ENCODE peak calls at places on chromosomes 4 and X, in seven cellular contexts. M, P, Y, V, I, K and Q are unnamed samples. For H3K9me3, the result is how much of the 10 kb centered on the place peaks cover.

GRCh38 chr4:12852338-12853307 is 631.5 kb downstream of the RAB28 start:
- DNase-seq in I (no peak), M (no peak), V (no peak), Y (peak), K (peak), P (no peak), Q (no peak)

GRCh38 chrX:130874751-130875150 is 28.3 kb downstream of the ENOX2 start:
- DNase-seq in P (no peak), I (no peak), M (no peak), Y (peak), K (no peak), V (no peak), Q (no peak)

GRCh38 chr4:94412019-94413017 is 39.4 kb upstream of the PDLIM5 start:
- DNase-seq in Y (peak), M (no peak), V (peak), I (no peak), P (no peak), K (no peak), Q (no peak)

GRCh38 chrX:153794018-153794896 is at the start of the genes IDH3G and SSR4:
- DNase-seq in I (peak), P (peak), V (peak), M (peak), K (peak), Y (peak), Q (peak)

GRCh38 chr4:40800064-40800463 is 50.3 kb downstream of the NSUN7 start:
- DNase-seq in Y (no peak), M (no peak), K (no peak), I (no peak), P (no peak), V (no peak), Q (no peak)

GRCh38 chr4:791866-792630 is 33.9 kb downstream of the CPLX1 start:
- DNase-seq in M (no peak), I (no peak), V (no peak), K (no peak), P (peak), Y (peak), Q (peak)

GRCh38 chr4:1039493-1040343 is 28.3 kb downstream of the FGFRL1 start:
- DNase-seq in V (no peak), P (no peak), M (no peak), K (no peak), Y (peak), I (no peak), Q (no peak)

GRCh38 chr4:173185832-173186545 is 17.4 kb downstream of the GALNT7 start:
- DNase-seq in I (no peak), M (no peak), P (no peak), V (no peak), K (no peak), Y (no peak), Q (no peak)

GRCh38 chrX:19889582-19890342 is 2.4 kb upstream of the SH3KBP1 start:
- DNase-seq in I (no peak), M (no peak), Y (peak), P (no peak), K (no peak), V (no peak), Q (no peak)

GRCh38 chr4:101824500-101824899 is 34.0 kb downstream of the BANK1 start:
- DNase-seq in P (no peak), I (no peak), M (no peak), K (no peak), Y (no peak), V (no peak), Q (no peak)

GRCh38 chrX:71637848-71638247 is 19.5 kb upstream of the CXCR3 start:
- DNase-seq in K (peak), Y (peak), I (no peak), V (no peak), M (no peak), P (no peak), Q (no peak)

GRCh38 chr4:37793562-37793961 is 32.9 kb upstream of the PGM2 start:
- DNase-seq in Y (no peak), M (no peak), I (no peak), K (peak), V (peak), P (no peak), Q (no peak)

GRCh38 chr4:89242864-89243740 is 64.5 kb downstream of the GPRIN3 start:
- DNase-seq in Y (no peak), M (no peak), V (no peak), P (no peak), I (no peak), K (no peak), Q (no peak)

GRCh38 chrX:119093991-119094741 is 21.4 kb downstream of the CT47C1 start:
- DNase-seq in I (no peak), K (no peak), Y (peak), P (no peak), V (no peak), M (no peak), Q (no peak)

GRCh38 chrX:110139172-110139571 is 136.3 kb downstream of the TMEM164 start:
- DNase-seq in Y (no peak), K (no peak), I (no peak), M (no peak), V (no peak), P (no peak), Q (no peak)

GRCh38 chrX:104098151-104098808 is 14.0 kb upstream of the ZCCHC18 start:
- DNase-seq in V (peak), I (no peak), M (no peak), K (peak), P (no peak), Y (peak), Q (peak)

GRCh38 chr4:125191252-125191651 is 123.5 kb upstream of the FAT4 start:
- DNase-seq in M (no peak), V (no peak), Y (peak), P (no peak), I (no peak), K (no peak), Q (no peak)

GRCh38 chr4:110296892-110297291 is 98.5 kb upstream of the ELOVL6 start:
- DNase-seq in V (no peak), I (no peak), M (no peak), Y (no peak), K (no peak), P (no peak), Q (no peak)

GRCh38 chrX:141405486-141405877 is 163.2 kb upstream of the SPANXC start:
- DNase-seq in Y (peak), P (no peak), I (no peak), K (no peak), V (no peak), M (no peak), Q (no peak)

GRCh38 chr4:119041951-119042560 is 93.6 kb upstream of the MYOZ2 start:
- DNase-seq in I (no peak), V (peak), Y (peak), K (peak), M (no peak), P (no peak), Q (peak)

GRCh38 chr4:67555447-67555846 is 3.1 kb upstream of the STAP1 start:
- DNase-seq in V (no peak), I (no peak), P (no peak), K (no peak), M (no peak), Y (no peak), Q (no peak)

GRCh38 chr4:34891892-34892291 is 1352.4 kb downstream of the ARAP2 start:
- DNase-seq in M (no peak), P (no peak), V (no peak), Y (no peak), I (no peak), K (no peak), Q (no peak)

GRCh38 chr4:34893382-34893781 is 1350.9 kb downstream of the ARAP2 start:
- DNase-seq in Y (no peak), P (no peak), K (no peak), M (no peak), V (no peak), I (no peak), Q (no peak)
- H3K9me3 ChIP-seq in Y (under half), P (under half), K (under half), M (under half), V (under half), I (under half), Q (under half)

DNA sequence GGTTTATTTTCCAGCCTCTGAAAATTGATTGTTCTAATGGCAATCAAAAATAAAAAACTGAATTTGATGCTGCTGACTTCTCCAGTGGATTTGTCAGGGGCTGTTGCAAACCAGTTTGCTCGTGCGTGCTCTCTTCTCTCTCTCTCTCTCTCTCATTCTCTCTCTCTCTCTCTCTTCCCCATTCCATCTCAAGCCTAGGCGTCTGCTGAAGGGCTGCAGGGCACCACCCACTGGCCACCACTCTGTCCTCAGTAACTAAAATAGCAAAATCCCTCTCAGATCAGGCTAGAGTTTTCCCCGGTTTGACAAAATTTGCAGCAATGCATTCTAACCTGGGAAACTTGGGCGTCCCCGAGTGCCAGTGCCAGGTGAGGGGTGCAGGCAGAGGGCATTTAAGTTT is 19.4 kb downstream of the NKX6-1 start:
- DNase-seq in M (no peak), V (no peak), I (no peak), Y (no peak), K (no peak), P (no peak), Q (no peak)
- TF ChIP-seq CTCF in M (no peak), V (no peak), I (no peak), Y (no peak), K (no peak), P (no peak), Q (no peak)

DNA sequence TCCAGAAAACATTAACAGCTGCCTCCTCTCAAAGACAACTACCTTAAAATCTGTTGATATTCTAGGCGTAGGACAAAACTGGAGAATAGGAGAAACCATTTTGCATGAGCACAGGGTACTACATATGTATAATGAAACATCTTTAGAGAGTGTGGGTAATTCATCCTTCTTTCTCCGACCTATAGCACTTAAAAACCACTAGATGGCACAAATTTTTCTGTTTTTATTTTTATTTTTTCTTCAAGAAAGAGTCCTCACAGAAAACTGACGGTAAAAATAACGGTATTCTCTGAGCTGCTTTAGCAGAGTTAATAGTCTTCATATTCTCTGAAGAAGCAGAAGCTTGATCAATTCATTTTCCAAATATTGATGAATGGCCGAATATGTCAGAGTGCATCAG is 14.6 kb downstream of the SMIM31 start:
- DNase-seq in Y (no peak), M (no peak), I (no peak), K (peak), P (no peak), V (no peak), Q (no peak)
- H3K4me3 ChIP-seq in Y (no peak), M (no peak), I (no peak), K (no peak), P (no peak), V (no peak), Q (no peak)

DNA sequence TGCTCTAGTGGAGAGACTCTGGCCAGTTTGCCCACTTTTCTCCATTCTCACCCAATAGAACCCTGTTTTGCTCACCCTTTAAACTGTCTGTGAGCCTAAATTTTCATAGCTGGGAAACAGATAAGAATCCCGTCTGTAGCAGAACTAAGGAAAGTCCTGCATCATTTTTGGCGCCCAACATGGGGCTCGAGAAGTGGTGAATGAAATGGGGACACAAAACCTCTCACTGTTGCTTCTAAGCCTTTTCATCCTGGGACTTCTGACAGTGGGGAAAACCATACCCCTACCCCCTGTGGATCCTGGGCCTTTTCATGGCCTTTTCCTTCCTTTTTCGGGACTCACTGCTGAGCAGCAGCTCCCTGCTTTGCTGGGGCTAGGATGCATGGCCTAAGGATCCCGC is 189.9 kb downstream of the INPP4B start:
- DNase-seq in M (no peak), I (no peak), K (peak), Y (peak), P (no peak), V (no peak), Q (no peak)
- H3K9me3 ChIP-seq in M (under half), I (half or more), K (under half), Y (under half), P (half or more), V (under half), Q (half or more)

GRCh38 chr4:82898322-82899243 is 2.0 kb upstream of the THAP9 start:
- DNase-seq in K (peak), Y (peak), M (no peak), I (no peak), V (no peak), P (no peak), Q (no peak)
- TF ChIP-seq CTCF in K (peak), Y (peak), M (peak), I (peak), V (no peak), P (no peak), Q (peak)

DNA sequence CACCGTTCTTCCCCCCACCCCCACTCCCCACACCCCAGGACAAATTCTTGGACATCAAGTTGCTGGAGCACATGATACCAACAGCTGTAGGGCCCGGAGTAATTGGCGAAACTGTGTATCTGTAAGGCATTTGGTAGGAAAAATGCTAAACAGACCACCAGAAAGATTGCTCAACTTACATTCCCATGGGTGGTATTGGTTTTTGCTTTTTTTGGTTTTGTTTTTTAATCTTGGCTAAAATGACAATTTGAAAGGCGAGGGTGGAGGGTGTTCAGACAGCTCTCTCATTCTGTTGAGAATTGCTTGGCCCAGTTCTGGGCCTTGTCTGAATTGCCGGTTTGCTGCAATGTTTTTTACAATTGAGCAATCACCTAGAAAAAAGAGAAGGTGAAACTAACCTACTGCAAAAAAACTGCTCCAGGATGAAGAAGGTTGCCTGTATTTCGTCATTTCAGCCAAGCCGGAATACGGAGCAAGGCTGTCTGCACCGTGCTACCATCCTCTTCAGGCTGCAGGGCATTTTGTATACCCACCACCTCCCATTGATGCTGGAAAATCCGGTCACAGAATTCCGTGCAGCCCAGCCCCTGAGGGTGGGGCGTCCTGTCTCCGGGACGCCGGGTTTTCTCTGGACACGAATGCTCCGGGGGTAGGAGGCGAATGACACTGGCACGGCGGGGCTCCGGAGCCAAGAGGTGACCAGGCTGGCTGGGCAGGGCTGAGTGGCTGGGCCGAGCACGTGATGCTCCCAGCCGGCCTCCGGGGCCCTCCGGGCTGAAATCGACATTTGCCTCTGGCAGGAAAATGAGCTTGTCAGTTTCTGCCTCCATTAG is at the start of gene CLCN4:
- DNase-seq in M (peak), I (peak), V (peak), P (peak), Y (peak), K (peak), Q (peak)
- H3K4me3 ChIP-seq in M (peak), I (peak), V (peak), P (no peak), Y (peak), K (peak), Q (peak)

GRCh38 chrX:44884944-44885343 is 12.0 kb downstream of the KDM6A start:
- DNase-seq in P (no peak), I (no peak), Y (no peak), K (no peak), V (no peak), M (no peak), Q (no peak)

GRCh38 chrX:44891642-44892041 is 18.7 kb downstream of the KDM6A start:
- DNase-seq in V (no peak), M (no peak), P (no peak), I (no peak), K (no peak), Y (no peak), Q (no peak)

GRCh38 chrX:44890247-44890646 is 17.3 kb downstream of the KDM6A start:
- DNase-seq in M (no peak), K (no peak), I (no peak), V (no peak), P (no peak), Y (no peak), Q (no peak)

GRCh38 chrX:44889824-44890223 is 16.8 kb downstream of the KDM6A start:
- DNase-seq in I (no peak), K (no peak), Y (no peak), V (no peak), M (no peak), P (no peak), Q (no peak)
- H3K9me3 ChIP-seq in I (under half), K (under half), Y (under half), V (under half), M (under half), P (under half), Q (under half)